ENCODE peak calls at places on chromosomes 4 and X, in nine cellular contexts. M, W, C, R, T, L, D, H and P are unnamed samples.

GRCh38 chr4:154126276-154126675 is 337.4 kb upstream of the SFRP2 start:
- DNase-seq in M (no peak), W (no peak), C (no peak), R (no peak), T (no peak), L (no peak), D (no peak), H (no peak), P (no peak)

GRCh38 chr4:103156107-103156506 is 42.0 kb downstream of the CENPE start:
- DNase-seq in M (no peak), W (no peak), C (no peak), R (no peak), T (no peak), L (no peak), D (no peak), H (no peak), P (no peak)

GRCh38 chr4:112517067-112517588 is 1.1 kb upstream of the NEUROG2 start:
- DNase-seq in M (no peak), W (no peak), C (no peak), R (no peak), T (no peak), L (no peak), D (no peak), H (no peak), P (no peak)

GRCh38 chr4:146222313-146222712 is 8.0 kb downstream of the REELD1 start:
- DNase-seq in M (no peak), W (no peak), C (no peak), R (no peak), T (peak), L (no peak), D (peak), H (peak), P (no peak)

GRCh38 chrX:107355533-107355932 is 93.9 kb upstream of the FRMPD3 start:
- DNase-seq in M (no peak), W (no peak), C (no peak), R (no peak), T (no peak), L (no peak), D (no peak), H (no peak), P (no peak)

GRCh38 chr4:578451-579443 is 2.7 kb upstream of the TMEM271 start:
- DNase-seq in M (no peak), W (no peak), C (no peak), R (no peak), T (no peak), L (no peak), D (no peak), H (no peak), P (no peak)

GRCh38 chr4:99749445-99750391 is 66.9 kb upstream of the DAPP1 start:
- DNase-seq in M (no peak), W (no peak), C (no peak), R (no peak), T (no peak), L (no peak), D (no peak), H (no peak), P (no peak)

GRCh38 chr4:182067828-182068227 is 175.4 kb upstream of the TENM3 start:
- DNase-seq in M (no peak), W (no peak), C (no peak), R (no peak), T (no peak), L (no peak), D (no peak), H (no peak), P (no peak)

GRCh38 chrX:115560978-115561604 is at the start of gene PLS3:
- DNase-seq in M (no peak), W (peak), C (peak), R (peak), T (no peak), L (peak), D (peak), H (peak), P (peak)

GRCh38 chr4:137749466-137749865 is 217.2 kb upstream of the PCDH18 start:
- DNase-seq in M (no peak), W (no peak), C (no peak), R (no peak), T (peak), L (no peak), D (no peak), H (peak), P (no peak)

GRCh38 chr4:74692973-74693372 is 101.3 kb downstream of the BTC start:
- DNase-seq in M (no peak), W (no peak), C (no peak), R (peak), T (no peak), L (no peak), D (no peak), H (no peak), P (no peak)

GRCh38 chrX:2928127-2928582 is 984 bp downstream of the ARSD start:
- DNase-seq in M (peak), W (no peak), C (peak), R (peak), T (no peak), L (peak), D (no peak), H (no peak), P (no peak)

GRCh38 chrX:69374569-69374968 is 129.6 kb upstream of the NALF2 start:
- DNase-seq in M (no peak), W (no peak), C (no peak), R (no peak), T (no peak), L (no peak), D (no peak), H (no peak), P (no peak)

GRCh38 chrX:128020701-128021100 is 31.5 kb downstream of the ACTRT1 start:
- DNase-seq in M (no peak), W (no peak), C (no peak), R (no peak), T (no peak), L (no peak), D (peak), H (peak), P (no peak)

GRCh38 chr4:151935411-151935810 is 174.6 kb upstream of the GATB start:
- DNase-seq in M (no peak), W (no peak), C (no peak), R (no peak), T (no peak), L (no peak), D (no peak), H (no peak), P (no peak)

GRCh38 chr4:7906171-7906581 is 33.5 kb downstream of the AFAP1 start:
- DNase-seq in M (no peak), W (no peak), C (no peak), R (no peak), T (no peak), L (no peak), D (no peak), H (peak), P (no peak)

GRCh38 chr4:36165256-36166005 is 78.9 kb downstream of the ARAP2 start:
- DNase-seq in M (no peak), W (no peak), C (no peak), R (no peak), T (no peak), L (no peak), D (no peak), H (peak), P (no peak)

GRCh38 chrX:103831342-103831802 is 685 bp downstream of the RAB9B start:
- DNase-seq in M (no peak), W (peak), C (no peak), R (peak), T (no peak), L (no peak), D (no peak), H (peak), P (no peak)

GRCh38 chr4:138982754-138983153 is 32.8 kb upstream of the NOCT start:
- DNase-seq in M (no peak), W (no peak), C (no peak), R (no peak), T (no peak), L (no peak), D (no peak), H (no peak), P (no peak)

GRCh38 chr4:106793933-106794332 is 242.2 kb downstream of the DKK2 start:
- DNase-seq in M (no peak), W (no peak), C (no peak), R (no peak), T (no peak), L (no peak), D (no peak), H (no peak), P (no peak)

GRCh38 chrX:129318375-129318774 is 204.9 kb downstream of the SMARCA1 start:
- DNase-seq in M (no peak), W (peak), C (no peak), R (peak), T (no peak), L (no peak), D (no peak), H (peak), P (no peak)